ENCODE peak calls at places on chromosomes 3 and 15, in five cellular contexts. One of them, this sample, is unnamed.

GRCh38 chr3:76624128-76624527 is 415.8 kb upstream of the ROBO2 start:
- DNase-seq in IMR-90: no peak
- DNase-seq in H1: no peak
- DNase-seq in H9: no peak
- DNase-seq in neuronal stem cell: no peak
- DNase-seq in this sample: no peak

GRCh38 chr15:38231430-38231829 is 21.2 kb upstream of the SPRED1 start:
- DNase-seq in IMR-90: no peak
- DNase-seq in neuronal stem cell: no peak
- DNase-seq in H1: no peak
- DNase-seq in H9: no peak
- DNase-seq in this sample: no peak

GRCh38 chr3:19901918-19902317 is 32.1 kb downstream of the EFHB start:
- DNase-seq in IMR-90: no peak
- DNase-seq in H1: no peak
- DNase-seq in H9: no peak
- DNase-seq in neuronal stem cell: no peak
- DNase-seq in this sample: no peak

GRCh38 chr3:149736180-149737100 is 15.8 kb downstream of the COMMD2 start:
- DNase-seq in IMR-90: peak
- DNase-seq in H1: no peak
- DNase-seq in neuronal stem cell: no peak
- DNase-seq in H9: no peak
- DNase-seq in this sample: peak

GRCh38 chr3:13346481-13347389 is 73.4 kb downstream of the NUP210 start:
- DNase-seq in neuronal stem cell: no peak
- DNase-seq in H9: peak
- DNase-seq in IMR-90: no peak
- DNase-seq in H1: no peak
- DNase-seq in this sample: no peak

GRCh38 chr3:132008841-132009638 is 25.8 kb downstream of the CPNE4 start:
- DNase-seq in H9: no peak
- DNase-seq in H1: no peak
- DNase-seq in neuronal stem cell: no peak
- DNase-seq in IMR-90: no peak
- DNase-seq in this sample: no peak

GRCh38 chr3:41638381-41638780 is 323.5 kb downstream of the ULK4 start:
- DNase-seq in H1: no peak
- DNase-seq in H9: no peak
- DNase-seq in neuronal stem cell: no peak
- DNase-seq in IMR-90: no peak
- DNase-seq in this sample: no peak

GRCh38 chr3:13124631-13125030 is 51.4 kb upstream of the IQSEC1 start:
- DNase-seq in neuronal stem cell: no peak
- DNase-seq in H9: no peak
- DNase-seq in H1: no peak
- DNase-seq in IMR-90: no peak
- DNase-seq in this sample: no peak

GRCh38 chr3:21310176-21310575 is 440.8 kb downstream of the ZNF385D start:
- DNase-seq in H1: no peak
- DNase-seq in IMR-90: peak
- DNase-seq in neuronal stem cell: no peak
- DNase-seq in H9: no peak
- DNase-seq in this sample: no peak

GRCh38 chr3:157807286-157807685 is 298.9 kb downstream of the SHOX2 start:
- DNase-seq in H9: no peak
- DNase-seq in H1: no peak
- DNase-seq in neuronal stem cell: no peak
- DNase-seq in IMR-90: peak
- DNase-seq in this sample: no peak

GRCh38 chr3:162643245-162643644 is 1146.6 kb downstream of the OTOL1 start:
- DNase-seq in H1: no peak
- DNase-seq in H9: no peak
- DNase-seq in neuronal stem cell: no peak
- DNase-seq in IMR-90: no peak
- DNase-seq in this sample: no peak

GRCh38 chr3:40989141-40990061 is 209.9 kb upstream of the CTNNB1 start:
- DNase-seq in neuronal stem cell: no peak
- DNase-seq in IMR-90: no peak
- DNase-seq in H1: no peak
- DNase-seq in H9: no peak
- DNase-seq in this sample: peak

GRCh38 chr3:44909063-44909462 is 34.7 kb downstream of the TGM4 start:
- DNase-seq in neuronal stem cell: no peak
- DNase-seq in IMR-90: no peak
- DNase-seq in H9: no peak
- DNase-seq in H1: no peak
- DNase-seq in this sample: no peak

GRCh38 chr3:23840521-23840920 is 34.8 kb downstream of the UBE2E1 start:
- DNase-seq in neuronal stem cell: peak
- DNase-seq in H1: no peak
- DNase-seq in H9: no peak
- DNase-seq in IMR-90: no peak
- DNase-seq in this sample: no peak

GRCh38 chr3:4953119-4953518 is 26.1 kb upstream of the BHLHE40 start:
- DNase-seq in neuronal stem cell: no peak
- DNase-seq in IMR-90: no peak
- DNase-seq in H9: no peak
- DNase-seq in H1: no peak
- DNase-seq in this sample: no peak

GRCh38 chr15:97140216-97140615 is 809.7 kb downstream of the NR2F2 start:
- DNase-seq in H9: no peak
- DNase-seq in IMR-90: no peak
- DNase-seq in H1: no peak
- DNase-seq in neuronal stem cell: peak
- DNase-seq in this sample: no peak

GRCh38 chr3:122255757-122256439 is 69.2 kb upstream of the CSTA start:
- DNase-seq in neuronal stem cell: no peak
- DNase-seq in H1: no peak
- DNase-seq in IMR-90: peak
- DNase-seq in H9: no peak
- DNase-seq in this sample: peak

GRCh38 chr3:127787966-127788365 is 34.3 kb downstream of the MGLL start:
- DNase-seq in H9: no peak
- DNase-seq in IMR-90: no peak
- DNase-seq in neuronal stem cell: no peak
- DNase-seq in H1: no peak
- DNase-seq in this sample: no peak

GRCh38 chr3:142560118-142560517 is 18.4 kb downstream of the ATR start:
- DNase-seq in H1: no peak
- DNase-seq in IMR-90: no peak
- DNase-seq in H9: no peak
- DNase-seq in neuronal stem cell: no peak
- DNase-seq in this sample: no peak

GRCh38 chr3:172982731-172983364 is 158.2 kb downstream of the SPATA16 start:
- DNase-seq in H1: no peak
- DNase-seq in neuronal stem cell: no peak
- DNase-seq in H9: no peak
- DNase-seq in IMR-90: no peak
- DNase-seq in this sample: no peak

GRCh38 chr3:171851685-171852084 is 8.5 kb downstream of the TMEM212 start:
- DNase-seq in H9: no peak
- DNase-seq in IMR-90: peak
- DNase-seq in H1: no peak
- DNase-seq in neuronal stem cell: no peak
- DNase-seq in this sample: peak

GRCh38 chr3:55605837-55606236 is 118.7 kb upstream of the WNT5A start:
- DNase-seq in H9: no peak
- DNase-seq in IMR-90: no peak
- DNase-seq in neuronal stem cell: no peak
- DNase-seq in H1: no peak
- DNase-seq in this sample: no peak

GRCh38 chr3:55609230-55610100 is 122.4 kb upstream of the WNT5A start:
- DNase-seq in IMR-90: no peak
- DNase-seq in H9: peak
- DNase-seq in neuronal stem cell: no peak
- DNase-seq in H1: no peak
- DNase-seq in this sample: no peak

GRCh38 chr3:55607175-55607574 is 120.1 kb upstream of the WNT5A start:
- DNase-seq in H1: no peak
- DNase-seq in IMR-90: no peak
- DNase-seq in H9: no peak
- DNase-seq in neuronal stem cell: no peak
- DNase-seq in this sample: no peak

GRCh38 chr3:55608266-55608937 is 121.3 kb upstream of the WNT5A start:
- DNase-seq in H1: no peak
- DNase-seq in IMR-90: no peak
- DNase-seq in neuronal stem cell: no peak
- DNase-seq in H9: no peak
- DNase-seq in this sample: no peak

GRCh38 chr3:55607844-55608243 is 120.7 kb upstream of the WNT5A start:
- DNase-seq in H9: no peak
- DNase-seq in IMR-90: no peak
- DNase-seq in H1: no peak
- DNase-seq in neuronal stem cell: no peak
- DNase-seq in this sample: peak
- H2BK15ac ChIP-seq in H9: no peak
- H2BK15ac ChIP-seq in IMR-90: no peak
- H2BK15ac ChIP-seq in H1: peak
- H2BK15ac ChIP-seq in neuronal stem cell: no peak
- H2BK15ac ChIP-seq in this sample: no peak

DNA sequence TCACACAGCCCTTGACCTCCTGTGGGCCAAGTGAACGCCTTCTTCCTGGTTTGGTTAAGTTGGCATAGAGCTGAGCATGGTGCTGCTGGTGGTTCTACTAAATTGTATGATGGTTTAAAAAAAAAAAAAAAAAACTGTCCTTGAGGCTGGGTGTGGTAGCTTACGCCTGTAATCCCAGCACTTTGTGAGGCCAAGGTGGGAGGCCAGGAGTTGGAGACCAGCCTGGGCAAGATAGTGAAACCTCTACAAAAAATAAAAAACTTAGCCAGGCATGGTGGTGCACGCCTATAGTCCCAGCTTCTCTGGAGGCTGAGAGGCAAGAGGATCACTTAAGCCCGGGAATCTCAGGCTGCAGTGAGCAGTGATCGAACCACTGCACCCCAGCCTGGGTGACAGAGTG is 58.9 kb upstream of the FLNB start:
- DNase-seq in neuronal stem cell: no peak
- DNase-seq in H9: no peak
- DNase-seq in IMR-90: no peak
- DNase-seq in H1: no peak
- DNase-seq in this sample: no peak
- H2AK5ac ChIP-seq in neuronal stem cell: no peak
- H2AK5ac ChIP-seq in H9: no peak
- H2AK5ac ChIP-seq in IMR-90: peak
- H2AK5ac ChIP-seq in H1: no peak
- H2AK5ac ChIP-seq in this sample: no peak

DNA sequence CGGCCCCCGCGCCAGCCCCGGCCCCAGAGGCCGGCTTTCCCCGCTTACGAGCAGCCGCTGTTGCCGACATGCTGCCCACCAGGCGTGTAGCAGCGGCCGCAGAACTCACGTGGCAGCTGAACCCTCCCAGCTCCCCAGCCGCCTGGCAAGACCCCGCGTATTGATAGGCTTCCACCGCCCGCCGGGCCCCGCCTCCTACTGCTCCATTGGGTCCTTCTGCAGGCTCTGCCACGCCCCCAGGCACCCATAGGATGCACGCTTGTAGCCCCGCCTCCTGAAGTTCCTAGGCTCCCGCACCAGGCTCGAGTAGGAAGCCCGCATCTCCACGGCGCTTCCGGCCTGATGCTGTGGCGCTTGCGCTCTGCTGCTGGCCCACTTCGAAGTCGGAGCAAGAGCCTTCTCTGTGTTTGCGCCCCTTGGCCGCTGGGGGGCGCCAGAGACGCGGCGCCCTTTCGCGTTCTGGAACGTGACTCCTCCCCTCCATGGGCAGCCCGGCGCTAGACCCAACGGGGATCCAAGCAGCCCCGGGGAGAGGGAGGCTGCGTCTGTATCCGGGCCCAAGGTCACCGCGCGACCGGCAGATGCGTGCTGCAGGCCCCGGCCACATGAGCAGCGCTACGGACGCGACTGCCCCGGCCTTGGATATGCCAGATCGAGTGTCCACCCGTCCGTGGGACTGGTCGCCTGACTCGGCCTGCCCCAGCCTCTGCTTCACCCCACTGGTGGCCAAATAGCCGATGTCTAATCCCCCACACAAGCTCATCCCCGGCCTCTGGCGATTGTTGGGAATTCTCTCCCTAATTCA is at the start of the genes PARP3 and RRP9:
- DNase-seq in H1: peak
- DNase-seq in H9: peak
- DNase-seq in neuronal stem cell: peak
- DNase-seq in IMR-90: peak
- DNase-seq in this sample: peak
- H2BK15ac ChIP-seq in H1: peak
- H2BK15ac ChIP-seq in H9: no peak
- H2BK15ac ChIP-seq in neuronal stem cell: peak
- H2BK15ac ChIP-seq in IMR-90: peak
- H2BK15ac ChIP-seq in this sample: peak

DNA sequence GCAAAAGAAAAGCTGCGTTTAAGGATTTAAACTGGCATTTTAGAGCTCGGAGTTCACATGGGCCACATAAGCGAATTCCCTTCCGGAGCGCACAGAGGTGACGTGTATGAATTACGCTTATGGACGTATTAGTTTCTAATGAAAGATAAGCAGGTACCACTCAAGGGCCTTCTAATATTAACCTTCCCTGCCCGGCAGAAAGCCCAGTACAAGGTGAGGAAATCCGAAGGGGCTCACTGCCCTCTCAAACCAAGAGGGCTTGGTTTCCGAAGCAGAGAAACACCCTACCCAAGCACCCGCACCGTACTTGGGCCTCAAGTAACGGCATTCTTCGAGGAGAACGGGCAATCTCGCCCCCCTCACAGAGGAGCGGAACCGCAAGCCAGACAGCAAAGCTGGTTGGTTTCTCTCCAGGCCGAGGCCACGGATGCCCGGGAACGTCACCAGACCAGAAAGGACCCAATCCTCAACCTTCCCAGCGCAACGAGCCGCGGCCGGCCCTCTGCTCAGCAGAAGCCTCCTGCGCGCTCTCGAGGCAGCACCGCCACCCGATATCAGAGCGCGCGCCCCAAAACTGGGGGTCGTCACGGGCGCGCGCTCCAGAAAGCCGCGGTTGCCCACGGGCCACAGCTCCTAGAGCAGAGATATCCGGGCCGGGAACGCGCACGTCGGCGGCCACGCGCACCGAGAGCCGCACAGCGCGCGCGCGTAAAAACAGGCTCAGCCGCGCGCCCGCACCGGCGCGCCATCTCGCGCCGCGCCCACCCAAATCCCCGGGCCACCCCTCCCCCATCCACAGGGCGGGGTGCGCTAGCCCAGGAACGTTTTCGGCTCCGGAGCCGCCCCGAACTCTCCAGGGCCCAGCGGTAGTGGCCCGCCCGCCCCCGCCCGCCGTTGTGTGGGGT is 671 bp downstream of the QRICH1 start:
- DNase-seq in IMR-90: peak
- DNase-seq in neuronal stem cell: peak
- DNase-seq in H1: peak
- DNase-seq in H9: peak
- DNase-seq in this sample: peak
- H2AK5ac ChIP-seq in IMR-90: peak
- H2AK5ac ChIP-seq in neuronal stem cell: peak
- H2AK5ac ChIP-seq in H1: peak
- H2AK5ac ChIP-seq in H9: no peak
- H2AK5ac ChIP-seq in this sample: peak

DNA sequence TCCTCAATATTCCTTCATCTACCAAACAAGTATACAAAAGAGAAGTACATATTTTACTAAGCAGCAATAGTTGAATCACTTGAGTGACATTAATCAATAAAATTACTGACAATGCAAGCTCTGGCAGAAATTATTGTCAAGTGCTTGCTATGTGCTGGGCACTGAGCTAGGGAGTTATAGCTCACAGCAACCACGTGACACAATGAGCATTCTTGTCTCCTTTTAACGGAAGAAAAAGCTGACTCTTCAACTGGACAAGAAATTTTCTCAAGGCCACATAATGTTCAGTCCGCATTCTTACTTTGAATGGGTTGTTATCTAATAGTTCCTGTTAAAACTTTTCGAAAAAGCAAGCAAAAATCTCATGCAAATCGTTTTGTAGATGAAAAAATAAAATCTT is 500.1 kb downstream of the PYDC2 start:
- DNase-seq in H1: no peak
- DNase-seq in IMR-90: no peak
- DNase-seq in neuronal stem cell: no peak
- DNase-seq in H9: no peak
- DNase-seq in this sample: peak
- H2BK15ac ChIP-seq in H1: no peak
- H2BK15ac ChIP-seq in IMR-90: no peak
- H2BK15ac ChIP-seq in neuronal stem cell: no peak
- H2BK15ac ChIP-seq in H9: no peak
- H2BK15ac ChIP-seq in this sample: no peak

This sample was measured in mesenchymal stem cell.